ENCODE peak calls at places on chromosomes 5 and 9, in seven cellular contexts. G, Z, K, P, E, U and S are unnamed samples.

GRCh38 chr5:138659561-138659960 is 84.4 kb upstream of the HSPA9 start:
- DNase-seq in G (no peak), Z (no peak), K (no peak), P (no peak), E (no peak), U (no peak), S (no peak)

GRCh38 chr5:140038373-140038957 is 4.6 kb downstream of the NRG2 start:
- DNase-seq in G (peak), Z (peak), K (peak), P (peak), E (no peak), U (no peak), S (no peak)

GRCh38 chr5:55072668-55073067 is 29.8 kb upstream of the GZMA start:
- DNase-seq in G (no peak), Z (no peak), K (peak), P (no peak), E (no peak), U (no peak), S (no peak)

GRCh38 chr5:144236479-144236878 is 65.8 kb downstream of the KCTD16 start:
- DNase-seq in G (no peak), Z (no peak), K (no peak), P (no peak), E (no peak), U (no peak), S (no peak)

GRCh38 chr9:131112374-131113159 is 12.8 kb upstream of the NUP214 start:
- DNase-seq in G (no peak), Z (no peak), K (no peak), P (peak), E (no peak), U (no peak), S (no peak)

GRCh38 chr9:100674419-100675122 is 96.7 kb downstream of the CAVIN4 start:
- DNase-seq in G (no peak), Z (no peak), K (no peak), P (no peak), E (no peak), U (no peak), S (no peak)

GRCh38 chr9:77488439-77489126 is 159.5 kb downstream of the GNA14 start:
- DNase-seq in G (peak), Z (no peak), K (peak), P (no peak), E (no peak), U (no peak), S (no peak)

GRCh38 chr5:73701566-73701965 is 75.6 kb downstream of the ARHGEF28 start:
- DNase-seq in G (no peak), Z (no peak), K (no peak), P (no peak), E (no peak), U (no peak), S (no peak)

GRCh38 chr5:141649972-141650371 is 1.2 kb downstream of the FCHSD1 start:
- DNase-seq in G (no peak), Z (no peak), K (no peak), P (no peak), E (no peak), U (no peak), S (no peak)

GRCh38 chr9:100427366-100428263 is 672 bp downstream of the MSANTD3 start:
- DNase-seq in G (peak), Z (peak), K (peak), P (peak), E (peak), U (peak), S (peak)

GRCh38 chr9:98570663-98571440 is 137.9 kb downstream of the GABBR2 start:
- DNase-seq in G (peak), Z (no peak), K (no peak), P (no peak), E (no peak), U (no peak), S (no peak)

GRCh38 chr9:113531919-113532808 is 68.6 kb downstream of the RGS3 start:
- DNase-seq in G (no peak), Z (no peak), K (no peak), P (no peak), E (no peak), U (no peak), S (no peak)

GRCh38 chr5:133610489-133611356 is 1.6 kb downstream of the FSTL4 start:
- DNase-seq in G (peak), Z (peak), K (peak), P (peak), E (no peak), U (peak), S (peak)

GRCh38 chr5:73327908-73328455 is 120.6 kb downstream of the FOXD1 start:
- DNase-seq in G (no peak), Z (no peak), K (peak), P (no peak), E (no peak), U (no peak), S (no peak)

GRCh38 chr9:134698111-134698510 is 56.5 kb downstream of the COL5A1 start:
- DNase-seq in G (no peak), Z (no peak), K (no peak), P (no peak), E (no peak), U (no peak), S (no peak)

GRCh38 chr5:170427672-170428236 is 38.6 kb upstream of the KCNMB1 start:
- DNase-seq in G (no peak), Z (peak), K (peak), P (peak), E (no peak), U (no peak), S (peak)

GRCh38 chr5:141634162-141634561 is 2.5 kb downstream of the HDAC3 start:
- DNase-seq in G (no peak), Z (no peak), K (no peak), P (no peak), E (no peak), U (no peak), S (no peak)

GRCh38 chr5:1777281-1778137 is 22.1 kb downstream of the MRPL36 start:
- DNase-seq in G (no peak), Z (no peak), K (no peak), P (no peak), E (no peak), U (no peak), S (no peak)

GRCh38 chr5:106140101-106140500 is 1530.6 kb downstream of the EFNA5 start:
- DNase-seq in G (no peak), Z (no peak), K (no peak), P (no peak), E (no peak), U (no peak), S (no peak)

GRCh38 chr9:111730937-111731567 is 63.7 kb downstream of the SHOC1 start:
- DNase-seq in G (no peak), Z (no peak), K (peak), P (no peak), E (no peak), U (no peak), S (no peak)

GRCh38 chr9:130779153-130779855 is 55.8 kb upstream of the ABL1 start:
- DNase-seq in G (no peak), Z (no peak), K (no peak), P (no peak), E (no peak), U (no peak), S (no peak)

GRCh38 chr5:116971131-116971530 is 396.5 kb upstream of the SEMA6A start:
- DNase-seq in G (no peak), Z (no peak), K (no peak), P (no peak), E (no peak), U (no peak), S (no peak)

GRCh38 chr9:656918-657583 is 184.4 kb upstream of the DMRT1 start:
- DNase-seq in G (no peak), Z (no peak), K (no peak), P (peak), E (no peak), U (no peak), S (no peak)

GRCh38 chr5:178279723-178280438 is 47.3 kb upstream of the PHYKPL start:
- DNase-seq in G (peak), Z (peak), K (peak), P (peak), E (peak), U (peak), S (peak)